ENCODE peak calls at places on chromosomes 11 and 22, in five cellular contexts. S, B, C, V and N are unnamed samples.
A peak's percentile ranks its signal among the peaks of the same experiment; 100 is the strongest.

GRCh38 chr11:130062030-130062429 is 7.7 kb upstream of the APLP2 start:
- DNase-seq in V (no peak), S (no peak), B (no peak), C (no peak), N (no peak)

GRCh38 chr11:122721964-122722266 is 66.4 kb downstream of the UBASH3B start:
- DNase-seq in C (no peak), B (peak; percentile 70), V (peak; percentile 94), S (no peak), N (peak; percentile 83)

GRCh38 chr11:99015634-99016454 is 4.9 kb upstream of the CNTN5 start:
- DNase-seq in S (peak; percentile 49), B (peak; percentile 38), C (peak; percentile 24), V (peak; percentile 51), N (peak; percentile 14)

GRCh38 chr11:119578466-119579220 is 150.4 kb downstream of the NECTIN1 start:
- DNase-seq in B (no peak), S (no peak), V (no peak), C (no peak), N (no peak)

GRCh38 chr11:112016088-112016764 is 9.0 kb upstream of the DLAT start:
- DNase-seq in S (no peak), V (peak; percentile 24), C (peak; percentile 41), B (no peak), N (no peak)

GRCh38 chr11:11701070-11701469 is 79.3 kb upstream of the GALNT18 start:
- DNase-seq in B (no peak), C (peak; percentile 5), V (peak; percentile 24), S (no peak), N (peak; percentile 72)

GRCh38 chr11:27735281-27735680 is 35.0 kb upstream of the BDNF start:
- DNase-seq in V (no peak), C (peak; percentile 43), B (peak; percentile 86), S (no peak), N (no peak)

GRCh38 chr11:92308366-92308765 is 83.7 kb downstream of the FAT3 start:
- DNase-seq in S (no peak), B (no peak), V (no peak), C (no peak), N (no peak)

GRCh38 chr11:61732705-61733104 is 19.7 kb upstream of the MYRF start:
- DNase-seq in B (no peak), C (peak; percentile 57), S (no peak), V (peak; percentile 34), N (peak; percentile 14)

GRCh38 chr22:26416670-26417270 is 12.3 kb upstream of the ASPHD2 start:
- DNase-seq in S (no peak), C (peak; percentile 84), V (peak; percentile 73), B (no peak), N (peak; percentile 71)

GRCh38 chr22:41447435-41448188 is 1.0 kb upstream of the TOB2 start:
- DNase-seq in V (peak; percentile 50), S (peak; percentile 41), B (peak; percentile 74), C (peak; percentile 60), N (peak; percentile 45)

GRCh38 chr22:44365196-44365802 is 52.5 kb upstream of the SHISAL1 start:
- DNase-seq in C (peak; percentile 19), V (no peak), S (no peak), B (no peak), N (no peak)

GRCh38 chr22:31250740-31251330 is 38.7 kb downstream of the LIMK2 start:
- DNase-seq in B (no peak), V (no peak), S (no peak), C (no peak), N (peak; percentile 56)

GRCh38 chr11:3109921-3110706 is 52.9 kb upstream of the CARS1 start:
- DNase-seq in S (peak; percentile 95), B (peak; percentile 28), C (no peak), V (no peak), N (peak; percentile 34)

GRCh38 chr11:91926967-91927366 is 297.7 kb upstream of the FAT3 start:
- DNase-seq in V (no peak), C (no peak), B (peak; percentile 6), S (no peak), N (no peak)

GRCh38 chr11:62468577-62468976 is 49.7 kb downstream of the SCGB1A1 start:
- DNase-seq in C (no peak), S (no peak), B (no peak), V (no peak), N (no peak)

GRCh38 chr11:8070417-8071101 is 10.5 kb upstream of the TUB start:
- DNase-seq in C (no peak), S (peak; percentile 43), B (peak; percentile 21), V (peak; percentile 61), N (peak; percentile 27)

GRCh38 chr11:27471588-27472397 is 797 bp downstream of the LGR4 start:
- DNase-seq in B (peak; percentile 11), C (no peak), S (peak; percentile 77), V (no peak), N (peak; percentile 44)

GRCh38 chr11:91756829-91757480 is 467.7 kb upstream of the FAT3 start:
- DNase-seq in V (no peak), B (no peak), C (no peak), S (no peak), N (no peak)

GRCh38 chr11:25755918-25756584 is 575.9 kb upstream of the ANO3 start:
- DNase-seq in C (no peak), S (no peak), V (no peak), B (no peak), N (no peak)

GRCh38 chr22:46049726-46050450 is 72.9 kb upstream of the WNT7B start:
- DNase-seq in B (no peak), V (no peak), S (no peak), C (no peak), N (peak; percentile 65)

GRCh38 chr11:93169950-93170561 is 27.7 kb downstream of the SLC36A4 start:
- DNase-seq in B (peak; percentile 40), C (peak; percentile 5), S (no peak), V (peak; percentile 62), N (peak; percentile 18)

GRCh38 chr11:116276051-116277044 is 496.4 kb downstream of the BUD13 start:
- DNase-seq in S (peak; percentile 86), V (peak; percentile 30), C (peak; percentile 25), B (peak; percentile 50), N (peak; percentile 17)

GRCh38 chr11:6319001-6319878 is 1.1 kb downstream of the CAVIN3 start:
- DNase-seq in V (peak; percentile 34), B (peak; percentile 60), C (no peak), S (no peak), N (peak; percentile 36)

GRCh38 chr11:12831471-12832202 is 157.4 kb downstream of the TEAD1 start:
- DNase-seq in B (no peak), V (peak; percentile 28), C (no peak), S (no peak), N (no peak)

GRCh38 chr11:119065369-119065768 is 2.2 kb upstream of the VPS11 start:
- DNase-seq in B (peak; percentile 31), S (peak; percentile 69), C (no peak), V (peak; percentile 40), N (no peak)

GRCh38 chr22:50625568-50626313 is 2.2 kb downstream of the ARSA start:
- DNase-seq in S (no peak), V (no peak), B (no peak), C (no peak), N (no peak)

DNA sequence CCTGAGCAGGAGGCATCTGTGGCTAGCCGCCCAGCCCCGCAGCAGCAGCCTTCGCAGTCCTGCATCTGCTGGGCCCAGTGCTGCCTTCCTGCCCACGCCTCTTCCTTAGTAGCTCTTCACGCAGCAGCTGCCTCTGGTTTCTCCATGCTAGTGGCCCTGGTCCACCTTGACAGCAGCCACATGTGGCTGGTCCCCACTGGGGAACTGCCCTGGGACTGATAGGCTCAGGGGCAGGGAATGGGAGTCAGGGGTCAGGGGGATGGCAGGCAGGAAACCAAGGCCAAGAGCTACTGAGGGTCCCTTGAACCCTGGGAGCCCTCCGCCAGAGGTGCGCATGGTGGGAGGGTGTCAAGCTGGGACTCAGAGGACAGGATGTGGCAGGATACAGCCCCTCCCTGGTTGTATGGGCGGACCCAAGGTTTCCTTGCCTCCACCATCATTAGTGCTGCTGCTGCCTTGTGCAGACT is 99.4 kb upstream of the PITPNB start:
- DNase-seq in C (no peak), V (no peak), S (no peak), B (no peak), N (no peak)
- H3K9ac ChIP-seq in C (no peak overlapping the region), V (no peak overlapping the region), S (peak overlapping the region; percentile 26), B (no peak overlapping the region), N (no peak overlapping the region)

GRCh38 chr11:88448131-88448530 is 110.6 kb upstream of the CTSC start:
- DNase-seq in S (no peak), B (no peak), V (no peak), C (no peak), N (no peak)

DNA sequence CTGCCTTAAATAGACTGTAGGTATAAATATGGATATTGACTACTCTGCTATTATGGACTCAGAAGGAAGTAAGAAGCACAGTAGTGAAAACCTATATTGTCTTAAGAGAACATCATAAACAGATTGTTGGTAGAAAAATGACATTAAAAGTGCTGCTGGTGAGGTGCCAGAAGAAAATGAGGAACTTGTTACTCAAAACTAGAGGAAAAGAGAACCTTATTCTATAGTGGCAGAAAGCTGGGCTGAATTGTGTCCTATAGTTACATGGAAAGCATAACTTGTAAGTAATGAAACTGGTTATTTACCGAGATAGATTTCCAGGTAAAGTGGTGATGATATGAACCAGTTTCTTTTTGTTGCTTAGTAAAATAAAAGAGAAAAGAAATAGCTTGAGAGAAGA is 109.7 kb upstream of the CTSC start:
- DNase-seq in B (no peak), C (no peak), S (no peak), V (no peak), N (no peak)
- H3K27ac ChIP-seq in B (no peak overlapping the region), C (no peak overlapping the region), S (no peak overlapping the region), V (no peak overlapping the region), N (no peak overlapping the region)

DNA sequence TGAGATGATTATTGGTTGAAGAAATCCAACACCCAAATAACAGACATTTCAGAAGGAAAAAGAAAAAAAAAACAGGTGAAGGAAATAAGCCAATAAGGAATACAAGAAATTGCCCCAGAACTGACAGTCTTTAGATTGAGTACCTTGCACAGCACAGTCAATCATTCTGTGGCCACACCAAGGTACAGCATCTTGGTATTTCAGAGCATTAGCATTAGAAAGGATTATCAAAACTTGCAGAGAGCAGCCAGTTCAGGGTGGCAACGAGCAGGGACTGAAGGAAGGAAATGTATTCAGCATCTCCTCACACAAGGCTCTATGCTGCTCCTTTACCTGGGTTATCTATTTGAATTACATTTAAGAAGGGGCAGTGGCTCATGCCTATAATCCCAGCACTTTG is 2.1 kb downstream of the ADA2 start:
- DNase-seq in V (no peak), B (no peak), C (no peak), S (no peak), N (no peak)
- H3K9ac ChIP-seq in V (no peak overlapping the region), B (no peak overlapping the region), C (no peak overlapping the region), S (no peak overlapping the region), N (no peak overlapping the region)

GRCh38 chr11:77172666-77172982 is 44.6 kb downstream of the MYO7A start:
- DNase-seq in V (peak; percentile 5), B (peak; percentile 13), C (peak; percentile 12), S (peak; percentile 57), N (no peak)

GRCh38 chr11:77175021-77175842 is 47.2 kb downstream of the MYO7A start:
- DNase-seq in V (no peak), C (no peak), S (no peak), B (no peak), N (no peak)

GRCh38 chr11:77175869-77176539 is 48.0 kb downstream of the MYO7A start:
- DNase-seq in S (no peak), V (no peak), B (no peak), C (no peak), N (no peak)

GRCh38 chr11:77173494-77173893 is 45.4 kb downstream of the MYO7A start:
- DNase-seq in B (peak; percentile 38), V (no peak), S (no peak), C (no peak), N (no peak)

DNA sequence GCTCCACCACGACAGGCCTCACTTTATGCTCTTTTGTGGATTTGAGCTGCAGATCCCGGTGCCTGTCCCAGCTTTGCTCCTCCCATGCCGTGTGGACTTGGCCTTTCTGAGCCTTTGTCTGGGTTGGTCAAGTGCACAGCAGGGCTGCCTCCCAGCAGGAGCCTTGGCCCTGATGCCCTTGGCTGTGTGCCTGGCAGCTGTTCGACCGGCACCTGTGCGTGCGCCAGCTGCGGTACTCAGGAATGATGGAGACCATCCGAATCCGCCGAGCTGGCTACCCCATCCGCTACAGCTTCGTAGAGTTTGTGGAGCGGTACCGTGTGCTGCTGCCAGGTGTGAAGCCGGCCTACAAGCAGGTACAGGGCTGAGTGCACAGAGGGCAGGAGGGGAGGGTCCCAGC is 46.5 kb downstream of the MYO7A start:
- DNase-seq in V (no peak), B (no peak), C (no peak), S (no peak), N (no peak)
- H3K27ac ChIP-seq in V (no peak overlapping the region), B (no peak overlapping the region), C (no peak overlapping the region), S (no peak overlapping the region), N (no peak overlapping the region)